ENCODE peak calls at places on chromosomes 11 and 22, in eight cellular contexts. C, R, N, U, A, L, T and P are unnamed samples.

GRCh38 chr11:90168571-90168970 is 34.1 kb downstream of the NAALAD2 start:
- DNase-seq in C (no peak), A (no peak), L (no peak), N (no peak), T (no peak), U (no peak), R (no peak), P (no peak)

GRCh38 chr11:2796091-2796490 is 89.5 kb downstream of the CDKN1C start:
- DNase-seq in U (peak), L (peak), N (no peak), T (no peak), C (no peak), A (peak), R (no peak), P (no peak)

GRCh38 chr11:133713406-133713805 is 131.9 kb downstream of the SPATA19 start:
- DNase-seq in R (no peak), N (no peak), L (no peak), A (no peak), T (no peak), C (no peak), U (no peak), P (no peak)

GRCh38 chr22:39622881-39623367 is 52.4 kb downstream of the CACNA1I start:
- DNase-seq in A (no peak), R (peak), T (no peak), C (peak), L (no peak), N (peak), U (peak), P (no peak)

GRCh38 chr22:37316875-37317371 is 34.6 kb downstream of the CYTH4 start:
- DNase-seq in T (peak), R (peak), N (peak), U (peak), L (peak), A (peak), C (peak), P (no peak)

GRCh38 chr11:97364047-97364446 is 974.2 kb downstream of the JRKL start:
- DNase-seq in R (no peak), N (peak), L (no peak), A (no peak), T (no peak), C (no peak), U (no peak), P (no peak)

GRCh38 chr11:1105183-1105565 is 30.5 kb downstream of the MUC2 start:
- DNase-seq in C (no peak), T (no peak), U (no peak), A (no peak), N (no peak), L (no peak), R (no peak), P (no peak)

GRCh38 chr22:42863349-42863911 is 6.4 kb upstream of the ARFGAP3 start:
- DNase-seq in U (no peak), N (peak), T (peak), L (no peak), C (no peak), R (peak), A (no peak), P (peak)

GRCh38 chr11:128470081-128470480 is 117.3 kb downstream of the ETS1 start:
- DNase-seq in T (no peak), L (no peak), A (no peak), R (no peak), U (no peak), N (no peak), C (no peak), P (no peak)

GRCh38 chr11:69892237-69892985 is 73.2 kb upstream of the FGF3 start:
- DNase-seq in A (no peak), R (no peak), L (no peak), N (no peak), C (no peak), U (no peak), T (no peak), P (no peak)

GRCh38 chr22:25497269-25497668 is 67.2 kb upstream of the GRK3 start:
- DNase-seq in N (peak), L (no peak), C (peak), R (peak), A (no peak), U (no peak), T (no peak), P (no peak)

GRCh38 chr11:105935791-105936190 is 86.2 kb downstream of the MSANTD4 start:
- DNase-seq in T (no peak), N (no peak), R (peak), U (no peak), C (no peak), L (no peak), A (no peak), P (no peak)

GRCh38 chr22:37290737-37291136 is 8.4 kb downstream of the CYTH4 start:
- DNase-seq in N (no peak), U (no peak), T (peak), R (peak), C (no peak), A (no peak), L (no peak), P (no peak)

GRCh38 chr11:15889972-15890371 is 466.4 kb downstream of the SOX6 start:
- DNase-seq in C (no peak), A (no peak), N (peak), R (peak), L (no peak), T (peak), U (no peak), P (peak)

GRCh38 chr11:73950869-73951710 is at the start of gene DNAJB13:
- DNase-seq in L (peak), R (peak), T (no peak), U (no peak), N (peak), C (no peak), A (no peak), P (no peak)

GRCh38 chr11:16606784-16607674 is 131.4 kb upstream of the C11orf58 start:
- DNase-seq in R (peak), A (no peak), L (peak), N (no peak), U (peak), T (no peak), C (peak), P (no peak)

GRCh38 chr11:112227002-112227401 is 774 bp downstream of the PTS start:
- DNase-seq in N (peak), L (no peak), R (peak), U (no peak), C (no peak), A (no peak), T (no peak), P (no peak)

GRCh38 chr11:128727811-128728431 is 34.0 kb downstream of the FLI1 start:
- DNase-seq in R (no peak), N (no peak), A (no peak), U (no peak), T (no peak), C (no peak), L (no peak), P (no peak)

GRCh38 chr11:102260241-102260640 is 57.0 kb upstream of the BIRC3 start:
- DNase-seq in C (no peak), L (no peak), A (no peak), R (no peak), N (no peak), T (no peak), U (no peak), P (no peak)

GRCh38 chr22:46563381-46564083 is 26.1 kb upstream of the CELSR1 start:
- DNase-seq in N (peak), U (peak), R (peak), C (peak), L (peak), T (no peak), A (peak), P (no peak)

GRCh38 chr11:2166091-2166851 is 5.3 kb upstream of the INS start:
- DNase-seq in T (no peak), R (no peak), N (peak), C (no peak), A (no peak), L (no peak), U (no peak), P (no peak)

GRCh38 chr11:70414341-70415100 is 16.2 kb downstream of the CTTN start:
- DNase-seq in C (no peak), L (no peak), R (no peak), N (no peak), U (no peak), T (no peak), A (no peak), P (no peak)

GRCh38 chr11:44684886-44685285 is 41.9 kb upstream of the TSPAN18 start:
- DNase-seq in C (no peak), L (no peak), U (no peak), R (no peak), T (no peak), A (no peak), N (no peak), P (no peak)

GRCh38 chr11:130202009-130202817 is 42.6 kb downstream of the ST14 start:
- DNase-seq in R (no peak), U (no peak), N (no peak), T (no peak), C (no peak), A (no peak), L (peak), P (no peak)

GRCh38 chr11:26286472-26287066 is 45.4 kb upstream of the ANO3 start:
- DNase-seq in U (no peak), C (no peak), T (no peak), L (no peak), N (peak), R (peak), A (no peak), P (no peak)

GRCh38 chr11:67056640-67057409 is at the start of gene RHOD:
- DNase-seq in L (no peak), U (no peak), A (peak), T (no peak), C (no peak), N (peak), R (no peak), P (no peak)

GRCh38 chr11:133021503-133021902 is 510.8 kb downstream of the OPCML start:
- DNase-seq in R (no peak), N (no peak), L (no peak), U (no peak), A (no peak), C (no peak), T (no peak), P (no peak)

GRCh38 chr11:116871248-116871647 is 33.8 kb upstream of the APOA1 start:
- DNase-seq in A (no peak), R (peak), L (no peak), C (peak), N (peak), T (no peak), U (no peak), P (no peak)

GRCh38 chr11:77055056-77055680 is 11.6 kb upstream of the CAPN5 start:
- DNase-seq in R (no peak), A (no peak), C (no peak), L (no peak), T (no peak), U (no peak), N (no peak), P (no peak)

GRCh38 chr22:20602589-20603164 is 95.3 kb downstream of the MED15 start:
- DNase-seq in N (no peak), R (no peak), C (no peak), A (no peak), U (no peak), T (no peak), L (no peak), P (no peak)

GRCh38 chr11:82191690-82192089 is 542.0 kb downstream of the FAM181B start:
- DNase-seq in U (peak), A (no peak), N (no peak), T (no peak), C (no peak), R (no peak), L (no peak), P (no peak)

GRCh38 chr22:27489265-27489675 is 312.3 kb downstream of the MN1 start:
- DNase-seq in A (no peak), N (peak), R (peak), L (no peak), C (no peak), T (no peak), U (no peak), P (no peak)

DNA sequence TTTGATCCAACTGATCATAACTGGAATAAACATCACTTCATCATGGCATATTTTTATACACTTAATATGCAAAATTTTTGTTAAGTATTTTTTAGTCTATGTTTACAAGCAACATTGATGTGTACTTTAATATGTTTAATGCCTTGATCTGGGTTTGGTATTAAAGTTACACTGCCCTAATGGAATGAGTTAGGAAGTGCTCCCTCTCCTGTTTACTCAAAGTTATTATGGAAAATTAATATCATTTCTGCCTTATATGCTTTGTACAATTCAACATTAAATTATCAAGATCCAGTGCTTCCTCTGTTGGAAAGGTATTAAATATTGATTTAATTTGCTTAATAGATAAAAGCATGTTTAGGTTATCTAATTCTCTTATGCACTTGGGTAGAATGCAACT is 927.3 kb upstream of the RAG2 start:
- DNase-seq in C (no peak), N (peak), T (no peak), A (no peak), U (no peak), R (peak), L (no peak), P (no peak)
- TF ChIP-seq CTCF in C (no peak), N (peak), T (peak), A (no peak), U (no peak), R (peak), L (no peak), P (no peak)

GRCh38 chr22:50280022-50280707 is 10.0 kb upstream of the MAPK11 start:
- DNase-seq in R (no peak), A (no peak), C (no peak), N (no peak), T (no peak), L (no peak), U (no peak), P (no peak)
- H3K4me3 ChIP-seq in R (no peak), A (no peak), C (no peak), N (no peak), T (no peak), L (no peak), U (no peak), P (no peak)

GRCh38 chr11:57324886-57325734 is at the start of gene TNKS1BP1:
- DNase-seq in C (peak), R (peak), A (peak), N (peak), U (peak), L (peak), T (peak), P (peak)
- TF ChIP-seq CTCF in C (no peak), R (no peak), A (no peak), N (no peak), U (no peak), L (no peak), T (no peak), P (no peak)

GRCh38 chr11:114058871-114059277 is 637 bp upstream of the ZBTB16 start:
- DNase-seq in N (no peak), R (no peak), L (peak), A (no peak), C (no peak), T (no peak), U (peak), P (no peak)
- H3K4me3 ChIP-seq in N (peak), R (no peak), L (peak), A (peak), C (peak), T (no peak), U (peak), P (no peak)

GRCh38 chr11:11499300-11499699 is 122.5 kb downstream of the GALNT18 start:
- DNase-seq in A (no peak), U (no peak), L (no peak), R (no peak), C (no peak), T (no peak), N (no peak), P (no peak)
- TF ChIP-seq CTCF in A (no peak), U (no peak), L (no peak), R (no peak), C (no peak), T (no peak), N (no peak), P (no peak)

GRCh38 chr22:23182289-23183106 is 2.2 kb downstream of the BCR start:
- DNase-seq in A (no peak), C (no peak), U (no peak), N (peak), T (no peak), R (peak), L (no peak), P (no peak)

GRCh38 chr22:23181763-23182288 is 1.5 kb downstream of the BCR start:
- DNase-seq in U (no peak), N (no peak), C (no peak), A (no peak), T (no peak), R (no peak), L (no peak), P (no peak)

GRCh38 chr22:23184764-23185113 is 4.4 kb downstream of the BCR start:
- DNase-seq in N (no peak), R (no peak), A (no peak), U (no peak), T (no peak), L (no peak), C (no peak), P (no peak)

GRCh38 chr22:23183107-23183698 is 2.9 kb downstream of the BCR start:
- DNase-seq in R (peak), U (no peak), L (no peak), C (peak), A (no peak), N (peak), T (no peak), P (no peak)

DNA sequence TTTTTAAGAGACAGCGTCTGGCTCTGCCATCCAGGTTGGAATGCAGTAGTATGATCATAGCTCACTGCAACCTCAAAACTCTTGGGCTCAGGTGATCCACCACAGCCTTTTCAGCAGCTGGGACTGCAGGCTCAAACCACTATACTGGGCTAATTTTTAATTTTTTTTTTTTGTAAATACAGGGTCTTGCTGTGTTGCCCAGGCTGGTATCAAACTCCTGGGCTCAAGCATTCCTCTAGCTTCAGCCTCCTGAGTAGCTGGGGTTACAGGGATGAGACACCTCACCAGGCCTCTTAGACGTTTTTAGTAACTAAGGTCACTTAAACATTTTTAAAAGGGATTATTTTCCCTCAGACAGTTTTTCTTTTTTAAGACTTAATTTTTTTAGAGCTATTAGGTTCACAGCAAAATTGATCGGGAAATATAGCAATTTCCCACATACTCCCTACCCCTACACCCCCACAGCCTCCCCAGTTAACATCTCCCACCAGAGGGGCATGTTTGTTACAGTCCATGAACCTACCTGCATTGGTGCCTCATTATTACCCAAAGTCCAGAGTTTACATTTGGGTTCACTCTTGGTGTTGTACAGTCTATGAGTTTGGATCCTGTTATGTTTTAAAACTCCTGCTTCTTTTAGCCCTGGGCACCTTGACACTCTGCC is 3.9 kb downstream of the BCR start:
- DNase-seq in C (no peak), N (no peak), A (no peak), L (no peak), T (no peak), R (no peak), U (no peak), P (no peak)
- H3K4me3 ChIP-seq in C (peak), N (no peak), A (no peak), L (no peak), T (no peak), R (no peak), U (no peak), P (no peak)

DNA sequence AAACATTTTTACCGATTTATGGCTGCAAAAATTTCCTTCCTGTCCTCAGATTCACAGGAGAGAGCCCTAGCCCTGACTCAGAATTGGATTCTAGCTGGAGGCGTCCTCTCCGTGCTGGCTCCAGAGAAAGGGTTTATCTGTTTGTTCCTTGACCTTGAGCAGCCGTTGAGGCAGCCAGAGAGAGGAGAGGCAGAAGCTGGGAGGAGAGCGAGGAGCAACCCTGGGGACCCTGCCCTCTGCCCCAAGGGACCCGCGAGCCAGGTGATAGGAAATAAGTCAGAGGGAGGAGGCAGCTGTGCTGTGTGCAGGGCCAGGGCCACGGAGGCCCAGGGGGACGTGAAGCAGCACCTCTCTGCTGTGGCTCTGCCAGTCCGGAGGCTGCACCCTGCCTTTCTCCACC is 75.6 kb downstream of the IGLL1 start:
- DNase-seq in A (no peak), U (peak), L (no peak), C (no peak), T (no peak), N (peak), R (no peak), P (no peak)
- TF ChIP-seq CTCF in A (no peak), U (no peak), L (no peak), C (no peak), T (no peak), N (no peak), R (no peak), P (no peak)

GRCh38 chr22:29298641-29299040 is 7.8 kb upstream of the GAS2L1 start:
- DNase-seq in R (no peak), U (no peak), N (no peak), L (no peak), T (no peak), C (no peak), A (no peak), P (no peak)
- H3K4me3 ChIP-seq in R (no peak), U (no peak), N (no peak), L (no peak), T (no peak), C (no peak), A (no peak), P (no peak)